ENCODE peak calls at places on chromosomes 12 and 14, in five cellular contexts. O is Peyer's patch, N is body of pancreas, A is suprapubic skin, V is choroid plexus epithelial cell. I is an unnamed sample.
A peak's percentile ranks its signal among the peaks of the same experiment; 100 is the strongest.

GRCh38 chr14:50675597-50675996 is 7.5 kb upstream of the SAV1 start:
- DNase-seq in O (no peak), N (no peak), A (no peak), V (no peak), I (no peak)

GRCh38 chr12:108783446-108783845 is 52.1 kb upstream of the CORO1C start:
- DNase-seq in O (no peak), N (no peak), A (no peak), V (no peak), I (no peak)

GRCh38 chr14:100523131-100523530 is 64.1 kb downstream of the BEGAIN start:
- DNase-seq in O (no peak), N (no peak), A (no peak), V (no peak), I (no peak)

GRCh38 chr14:64467131-64467530 is 1.8 kb downstream of the AKAP5 start:
- DNase-seq in O (no peak), N (no peak), A (no peak), V (no peak), I (peak; percentile 86)

GRCh38 chr14:65211341-65211987 is 109.1 kb upstream of the MAX start:
- DNase-seq in O (no peak), N (no peak), A (no peak), V (peak; percentile 84), I (peak; percentile 88)

GRCh38 chr12:112198120-112198733 is 72.9 kb downstream of the TRAFD1 start:
- DNase-seq in O (peak; percentile 60), N (peak; percentile 52), A (no peak), V (peak; percentile 83), I (peak; percentile 63)

GRCh38 chr12:10632226-10632625 is 18.8 kb upstream of the MAGOHB start:
- DNase-seq in O (no peak), N (no peak), A (no peak), V (peak; percentile 19), I (peak; percentile 5)

GRCh38 chr14:24441904-24442239 is 704 bp downstream of the SDR39U1 start:
- DNase-seq in O (no peak), N (no peak), A (no peak), V (no peak), I (no peak)

GRCh38 chr12:13208533-13209278 is 12.2 kb downstream of the EMP1 start:
- DNase-seq in O (no peak), N (no peak), A (no peak), V (peak; percentile 85), I (peak; percentile 63)

GRCh38 chr14:52802597-52802996 is 11.2 kb upstream of the GNPNAT1 start:
- DNase-seq in O (no peak), N (no peak), A (no peak), V (no peak), I (no peak)

GRCh38 chr12:104353012-104353981 is 49.8 kb downstream of the EID3 start:
- DNase-seq in O (no peak), N (no peak), A (no peak), V (no peak), I (no peak)

GRCh38 chr14:65411656-65412188 is 808 bp upstream of the FUT8 start:
- DNase-seq in O (peak; percentile 97), N (peak; percentile 91), A (peak; percentile 96), V (peak; percentile 92), I (peak; percentile 94)

GRCh38 chr12:13383379-13383778 is 186.9 kb downstream of the EMP1 start:
- DNase-seq in O (peak; percentile 84), N (no peak), A (no peak), V (no peak), I (no peak)

GRCh38 chr14:76153919-76154318 is 2.2 kb downstream of the GPATCH2L start:
- DNase-seq in O (no peak), N (no peak), A (no peak), V (no peak), I (no peak)

GRCh38 chr14:106455026-106455425 is 928.6 kb downstream of the TMEM121 start:
- DNase-seq in O (no peak), N (no peak), A (no peak), V (no peak), I (no peak)

GRCh38 chr14:106460916-106461315 is 934.5 kb downstream of the TMEM121 start:
- DNase-seq in O (no peak), N (no peak), A (no peak), V (no peak), I (no peak)

DNA sequence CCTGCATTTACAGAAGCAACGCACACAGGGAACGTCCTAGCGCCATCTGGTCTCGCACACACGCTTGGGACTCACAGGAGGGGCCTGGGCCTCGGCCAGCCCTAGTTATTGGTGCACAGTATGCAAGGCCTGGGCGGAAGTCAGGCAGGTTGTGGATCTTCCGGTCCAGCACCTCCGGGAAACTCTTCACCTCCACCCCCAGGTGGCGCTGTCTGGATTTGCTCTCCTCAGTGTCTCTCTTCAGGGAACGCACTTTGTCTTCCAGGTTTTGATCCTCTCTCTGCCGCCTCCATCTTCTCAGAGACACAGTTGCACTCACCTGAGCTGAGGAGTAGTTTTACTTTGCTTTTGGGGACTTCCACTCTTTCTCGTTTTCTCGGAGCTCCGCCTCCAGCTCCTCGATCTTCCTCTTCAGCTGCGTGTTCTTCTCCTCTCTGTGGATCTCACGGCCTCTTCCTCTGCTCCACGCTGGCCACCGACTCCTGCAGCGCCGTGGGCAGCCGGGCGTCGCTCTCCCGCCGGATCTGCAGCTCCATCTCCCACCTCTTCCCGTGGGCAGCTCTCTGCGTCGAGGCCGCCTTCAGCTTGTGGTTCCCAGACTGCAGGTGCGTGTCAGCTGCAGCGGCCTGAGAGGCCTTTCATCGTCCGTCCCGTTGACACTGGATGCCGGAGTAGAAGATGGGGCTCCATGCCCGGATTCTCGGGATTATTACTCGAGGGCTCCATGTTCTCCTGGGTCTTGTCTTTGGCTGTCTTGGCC is 933.8 kb downstream of the TMEM121 start:
- DNase-seq in O (peak; percentile 65), N (no peak), A (no peak), V (no peak), I (no peak)
- TF ChIP-seq CTCF in O (peak; percentile 22), N (no peak), A (peak; percentile 19), V (no peak), I (no peak)

GRCh38 chr12:42238240-42239140 is at the start of gene YAF2:
- DNase-seq in O (peak; percentile 95), N (peak; percentile 87), A (peak; percentile 94), V (peak; percentile 90), I (peak; percentile 90)
- H3K4me3 ChIP-seq in O (peak within 1 kb of the TSS; percentile 93), N (peak within 1 kb of the TSS; percentile 58), A (peak within 1 kb of the TSS; percentile 78), V (peak within 1 kb of the TSS; percentile 82), I (peak within 1 kb of the TSS; percentile 78)

GRCh38 chr12:62210422-62210821 is 49.8 kb upstream of the USP15 start:
- DNase-seq in O (peak; percentile 62), N (peak; percentile 21), A (no peak), V (peak; percentile 75), I (peak; percentile 53)
- TF ChIP-seq CTCF in O (peak; percentile 48), N (peak; percentile 69), A (peak; percentile 87), V (peak; percentile 90), I (peak; percentile 90)

GRCh38 chr12:120230326-120230973 is 29.5 kb upstream of the RPLP0 start:
- DNase-seq in O (peak; percentile 74), N (peak; percentile 47), A (no peak), V (peak; percentile 97), I (peak; percentile 98)

GRCh38 chr12:120228041-120228290 is 27.1 kb upstream of the RPLP0 start:
- DNase-seq in O (no peak), N (no peak), A (no peak), V (no peak), I (no peak)

GRCh38 chr12:120228291-120229070 is 27.6 kb upstream of the RPLP0 start:
- DNase-seq in O (peak; percentile 95), N (peak; percentile 90), A (peak; percentile 93), V (peak; percentile 88), I (peak; percentile 87)

GRCh38 chr12:120229583-120230325 is 28.8 kb upstream of the RPLP0 start:
- DNase-seq in O (peak; percentile 80), N (no peak), A (peak; percentile 81), V (peak; percentile 59), I (peak; percentile 84)

GRCh38 chr12:120229071-120229582 is 28.2 kb upstream of the RPLP0 start:
- DNase-seq in O (peak; percentile 75), N (no peak), A (peak; percentile 82), V (peak; percentile 48), I (peak; percentile 62)
- H3K4me3 ChIP-seq in O (no peak overlapping the region), N (no peak overlapping the region), A (peak overlapping the region; percentile 35), V (no peak overlapping the region), I (no peak overlapping the region)

DNA sequence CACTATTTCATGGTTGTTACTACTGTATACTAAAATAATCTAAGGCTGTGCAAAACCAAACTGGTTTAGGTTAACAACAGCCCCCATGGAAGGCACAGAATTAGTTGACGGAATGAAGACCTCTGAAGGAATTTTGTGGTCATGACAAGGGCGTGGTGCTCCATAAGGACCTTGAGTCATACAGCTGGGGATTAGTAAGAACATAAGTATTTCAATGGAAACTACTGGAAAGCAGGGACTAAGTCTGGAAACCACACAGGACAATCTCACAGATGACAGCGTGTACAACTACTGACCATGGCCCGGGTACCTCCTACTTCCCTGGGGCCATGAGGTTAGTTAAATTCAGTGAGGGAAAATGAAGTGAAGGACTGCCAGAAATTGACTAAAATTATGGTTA is 98.5 kb upstream of the PLEKHA5 start:
- DNase-seq in O (no peak), N (no peak), A (no peak), V (peak; percentile 70), I (peak; percentile 78)
- TF ChIP-seq CTCF in O (no peak), N (no peak), A (no peak), V (no peak), I (no peak)

GRCh38 chr14:47008732-47009131 is 357.2 kb upstream of the RPL10L start:
- DNase-seq in O (no peak), N (no peak), A (no peak), V (no peak), I (no peak)
- H3K4me3 ChIP-seq in O (no peak overlapping the region), N (no peak overlapping the region), A (no peak overlapping the region), V (no peak overlapping the region), I (no peak overlapping the region)

DNA sequence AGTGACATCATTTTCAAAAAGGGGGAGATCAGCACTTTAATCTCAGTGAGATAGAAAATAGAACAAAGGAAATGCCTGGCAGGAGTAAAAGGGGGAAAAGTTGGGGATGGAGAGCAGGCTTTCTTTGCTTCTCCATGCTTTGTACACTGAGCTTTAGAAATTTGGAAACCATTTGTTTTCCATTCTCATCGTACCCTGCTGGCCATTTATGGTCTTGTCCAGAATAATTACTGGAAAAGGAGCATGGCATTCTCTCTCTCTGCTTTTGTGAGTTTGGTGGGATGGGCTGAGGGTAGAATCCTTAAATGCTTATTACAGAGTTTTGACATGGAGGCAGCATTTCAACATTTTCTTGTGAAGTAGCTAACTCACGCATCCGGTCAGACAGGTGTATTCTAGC is 104.4 kb upstream of the FLRT2 start:
- DNase-seq in O (no peak), N (no peak), A (no peak), V (no peak), I (no peak)
- TF ChIP-seq CTCF in O (no peak), N (no peak), A (no peak), V (peak; percentile 11), I (no peak)

DNA sequence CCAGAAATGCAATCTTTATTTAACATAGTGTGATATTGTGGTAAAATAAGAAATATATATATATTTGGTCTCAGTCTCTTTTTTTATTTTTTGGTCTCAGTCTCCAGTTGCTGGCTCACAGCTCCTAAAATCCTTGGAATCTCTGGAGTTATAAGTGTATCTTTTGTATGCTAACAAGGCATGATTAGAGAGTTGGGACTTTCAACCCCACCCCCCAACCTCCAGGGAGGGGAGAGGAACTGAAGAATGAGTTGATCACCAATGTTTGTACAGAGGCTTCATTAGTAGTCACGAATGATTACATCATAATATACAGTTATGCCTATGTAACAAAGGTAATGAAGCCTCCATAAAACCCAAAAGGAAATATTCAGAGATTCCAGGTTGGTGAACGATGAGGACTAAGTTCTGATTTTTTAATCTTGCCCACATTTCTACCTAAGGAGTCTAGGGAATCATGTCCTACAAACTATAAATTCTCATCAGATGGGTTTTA is 22.8 kb upstream of the LALBA start:
- DNase-seq in O (no peak), N (no peak), A (no peak), V (no peak), I (no peak)
- H3K4me3 ChIP-seq in O (no peak overlapping the region), N (no peak overlapping the region), A (no peak overlapping the region), V (no peak overlapping the region), I (no peak overlapping the region)